ENCODE peak calls at places on chromosomes 12 and 14, in five cellular contexts. V is SW 1271, I is mucosa of gallbladder, T is left kidney, K is body of pancreas. G is an unnamed sample.

GRCh38 chr12:13101854-13102375 is 1.6 kb downstream of the GSG1 start:
- DNase-seq in K (peak; percentile 41), I (no peak), T (no peak), V (peak; percentile 29), G (no peak)

GRCh38 chr12:129467749-129468148 is 436.1 kb downstream of the TMEM132D start:
- DNase-seq in V (no peak), T (no peak), I (no peak), K (no peak), G (no peak)

GRCh38 chr12:52307836-52308806 is 13.1 kb downstream of the KRT83 start:
- DNase-seq in V (no peak), T (peak; percentile 90), K (peak; percentile 61), I (peak; percentile 46), G (peak; percentile 62)

GRCh38 chr14:20516921-20517320 is 11.6 kb downstream of the RNASE10 start:
- DNase-seq in T (no peak), I (no peak), V (no peak), K (no peak), G (no peak)

GRCh38 chr12:51631591-51631990 is 40.6 kb downstream of the SCN8A start:
- DNase-seq in K (no peak), I (peak; percentile 23), T (no peak), V (peak; percentile 6), G (no peak)

GRCh38 chr14:53209370-53209769 is 56.2 kb upstream of the DDHD1 start:
- DNase-seq in K (peak; percentile 54), T (no peak), I (no peak), V (no peak), G (no peak)

GRCh38 chr12:114403690-114404450 is 2.1 kb downstream of the TBX5 start:
- DNase-seq in T (no peak), V (no peak), K (no peak), I (no peak), G (no peak)

GRCh38 chr12:69007858-69008314 is 74.9 kb upstream of the CPM start:
- DNase-seq in V (no peak), I (no peak), T (peak; percentile 16), K (no peak), G (peak; percentile 17)

GRCh38 chr12:109462868-109463692 is 14.0 kb downstream of the KCTD10 start:
- DNase-seq in I (peak; percentile 88), K (peak; percentile 78), T (peak; percentile 93), V (peak; percentile 97), G (peak; percentile 75)

GRCh38 chr14:30005114-30005698 is 77.6 kb upstream of the PRKD1 start:
- DNase-seq in K (peak; percentile 46), T (peak; percentile 76), I (no peak), V (peak; percentile 62), G (no peak)

GRCh38 chr14:25049559-25050493 is at the start of gene STXBP6:
- DNase-seq in K (peak; percentile 88), T (peak; percentile 93), I (peak; percentile 70), V (peak; percentile 12), G (peak; percentile 82)

GRCh38 chr12:94553130-94553519 is 93.5 kb upstream of the CEP83 start:
- DNase-seq in T (no peak), I (peak; percentile 22), K (no peak), V (peak; percentile 63), G (no peak)

GRCh38 chr12:58621126-58621525 is 299.2 kb downstream of the LRIG3 start:
- DNase-seq in K (no peak), T (no peak), I (no peak), V (no peak), G (no peak)

GRCh38 chr14:59688224-59689170 is 111.9 kb upstream of the CCDC175 start:
- DNase-seq in V (peak; percentile 59), K (peak; percentile 31), I (peak; percentile 44), T (peak; percentile 56), G (peak; percentile 50)

GRCh38 chr14:64880382-64881121 is 845 bp upstream of the SPTB start:
- DNase-seq in T (peak; percentile 90), I (peak; percentile 26), V (peak; percentile 20), K (peak; percentile 65), G (peak; percentile 57)

GRCh38 chr12:72747460-72747859 is 475.3 kb downstream of the TRHDE start:
- DNase-seq in K (peak; percentile 20), T (no peak), I (no peak), V (no peak), G (no peak)

GRCh38 chr12:10205251-10205807 is 7.3 kb upstream of the GABARAPL1 start:
- DNase-seq in K (no peak), I (no peak), T (no peak), V (peak; percentile 84), G (no peak)

GRCh38 chr14:64994540-64994939 is 7.8 kb downstream of the FNTB start:
- DNase-seq in I (no peak), K (no peak), T (no peak), V (no peak), G (no peak)

GRCh38 chr14:99668307-99668997 is 15.6 kb upstream of the CYP46A1 start:
- DNase-seq in I (no peak), V (no peak), T (no peak), K (no peak), G (no peak)

GRCh38 chr14:53509227-53509822 is 356.2 kb upstream of the DDHD1 start:
- DNase-seq in K (peak; percentile 45), T (peak; percentile 67), I (peak; percentile 14), V (no peak), G (peak; percentile 13)

GRCh38 chr12:95096852-95097251 is 23.4 kb upstream of the NR2C1 start:
- DNase-seq in K (peak; percentile 73), T (peak; percentile 76), V (no peak), I (peak; percentile 66), G (no peak)